ENCODE peak calls at places on chromosomes 6 and 20, in six cellular contexts. I is GM12878, H is thyroid gland, R is transverse colon, B is tibial nerve, P is heart left ventricle. Y is an unnamed sample. For H3K4me1, the result is how much of the 10 kb centered on the place peaks cover.

GRCh38 chr20:8756410-8756809 is 312.5 kb upstream of the PLCB4 start:
- DNase-seq in I (no peak), H (peak), R (no peak), B (no peak), P (no peak), Y (peak)

GRCh38 chr20:38725959-38726848 is 1.9 kb downstream of the SLC32A1 start:
- DNase-seq in I (no peak), H (no peak), R (peak), B (no peak), P (no peak), Y (no peak)

GRCh38 chr20:33687370-33687915 is 1.3 kb upstream of the E2F1 start:
- DNase-seq in I (no peak), H (no peak), R (no peak), B (no peak), P (no peak), Y (no peak)

GRCh38 chr6:6723316-6723715 is 134.8 kb downstream of the LY86 start:
- DNase-seq in I (no peak), H (no peak), R (no peak), B (no peak), P (no peak), Y (no peak)

GRCh38 chr20:63765082-63765873 is 25.7 kb downstream of the SLC2A4RG start:
- DNase-seq in I (no peak), H (no peak), R (no peak), B (no peak), P (peak), Y (no peak)

GRCh38 chr6:28002181-28002580 is 45.1 kb downstream of the OR2B6 start:
- DNase-seq in I (no peak), H (no peak), R (no peak), B (no peak), P (no peak), Y (no peak)

GRCh38 chr20:64102647-64103354 is 4.6 kb downstream of the NPBWR2 start:
- DNase-seq in I (no peak), H (peak), R (no peak), B (no peak), P (peak), Y (no peak)

GRCh38 chr20:40797425-40797824 is 108.4 kb upstream of the MAFB start:
- DNase-seq in I (no peak), H (no peak), R (no peak), B (peak), P (no peak), Y (peak)

GRCh38 chr6:81265106-81265505 is 487.4 kb downstream of the TENT5A start:
- DNase-seq in I (no peak), H (no peak), R (no peak), B (peak), P (no peak), Y (no peak)

GRCh38 chr20:57618766-57619052 is 1.5 kb downstream of the ZBP1 start:
- DNase-seq in I (no peak), H (no peak), R (no peak), B (no peak), P (no peak), Y (no peak)

GRCh38 chr20:45096781-45097180 is 4.1 kb downstream of the KCNS1 start:
- DNase-seq in I (no peak), H (no peak), R (no peak), B (no peak), P (no peak), Y (no peak)

GRCh38 chr6:50655848-50656453 is 57.4 kb upstream of the TFAP2D start:
- DNase-seq in I (no peak), H (no peak), R (no peak), B (no peak), P (no peak), Y (no peak)

GRCh38 chr20:36367907-36368306 is 61.8 kb downstream of the DLGAP4 start:
- DNase-seq in I (no peak), H (no peak), R (no peak), B (no peak), P (no peak), Y (no peak)

GRCh38 chr6:75412937-75413662 is 80.5 kb downstream of the FILIP1 start:
- DNase-seq in I (no peak), H (no peak), R (no peak), B (no peak), P (no peak), Y (no peak)

GRCh38 chr6:40163924-40164323 is 229.7 kb upstream of the MOCS1 start:
- DNase-seq in I (no peak), H (no peak), R (no peak), B (no peak), P (no peak), Y (no peak)

GRCh38 chr20:49287555-49288249 is 9.8 kb upstream of the ZNFX1 start:
- DNase-seq in I (no peak), H (no peak), R (no peak), B (no peak), P (no peak), Y (peak)

GRCh38 chr6:337782-338464 is 45.6 kb downstream of the DUSP22 start:
- DNase-seq in I (no peak), H (no peak), R (no peak), B (no peak), P (no peak), Y (no peak)

GRCh38 chr6:129507846-129508245 is 202.1 kb downstream of the ARHGAP18 start:
- DNase-seq in I (no peak), H (no peak), R (no peak), B (no peak), P (no peak), Y (no peak)

GRCh38 chr6:113050010-113050893 is 703.1 kb downstream of the RFPL4B start:
- DNase-seq in I (no peak), H (no peak), R (no peak), B (no peak), P (no peak), Y (no peak)

GRCh38 chr6:118535176-118535844 is 12.8 kb upstream of the PLN start:
- DNase-seq in I (no peak), H (no peak), R (no peak), B (no peak), P (no peak), Y (no peak)

GRCh38 chr6:168145747-168146596 is 67.0 kb upstream of the FRMD1 start:
- DNase-seq in I (no peak), H (no peak), R (no peak), B (no peak), P (no peak), Y (no peak)

GRCh38 chr6:132907915-132908314 is 93.5 kb downstream of the RPS12 start:
- DNase-seq in I (no peak), H (no peak), R (no peak), B (no peak), P (no peak), Y (no peak)

GRCh38 chr6:163405412-163406309 is 8.9 kb upstream of the QKI start:
- DNase-seq in I (no peak), H (peak), R (peak), B (peak), P (peak), Y (peak)

GRCh38 chr6:158154816-158155215 is 13.2 kb downstream of the SERAC1 start:
- DNase-seq in I (no peak), H (no peak), R (no peak), B (no peak), P (no peak), Y (no peak)

GRCh38 chr20:19935842-19936241 is 81.3 kb upstream of the NAA20 start:
- DNase-seq in I (no peak), H (peak), R (peak), B (no peak), P (no peak), Y (no peak)

GRCh38 chr6:15504581-15505350 is 158.1 kb downstream of the DTNBP1 start:
- DNase-seq in I (no peak), H (peak), R (peak), B (peak), P (peak), Y (peak)

GRCh38 chr6:85015396-85015990 is 251.1 kb upstream of the TBX18 start:
- DNase-seq in I (no peak), H (peak), R (peak), B (peak), P (no peak), Y (peak)

GRCh38 chr20:23362392-23363256 is 642 bp downstream of the GZF1 start:
- DNase-seq in I (no peak), H (peak), R (peak), B (peak), P (no peak), Y (peak)
- TF ChIP-seq POLR2A in I (peak), H (no peak), R (peak), B (no peak), P (no peak), Y (no peak)

GRCh38 chr6:33631971-33632585 is 11.0 kb downstream of the ITPR3 start:
- DNase-seq in I (no peak), H (peak), R (peak), B (no peak), P (no peak), Y (no peak)

GRCh38 chr6:33634203-33634727 is 13.1 kb downstream of the ITPR3 start:
- DNase-seq in I (no peak), H (peak), R (no peak), B (no peak), P (no peak), Y (peak)

GRCh38 chr6:33633462-33634158 is 12.5 kb downstream of the ITPR3 start:
- DNase-seq in I (no peak), H (peak), R (peak), B (no peak), P (peak), Y (peak)

GRCh38 chr6:33632603-33633039 is 11.5 kb downstream of the ITPR3 start:
- DNase-seq in I (no peak), H (peak), R (peak), B (peak), P (peak), Y (no peak)

DNA sequence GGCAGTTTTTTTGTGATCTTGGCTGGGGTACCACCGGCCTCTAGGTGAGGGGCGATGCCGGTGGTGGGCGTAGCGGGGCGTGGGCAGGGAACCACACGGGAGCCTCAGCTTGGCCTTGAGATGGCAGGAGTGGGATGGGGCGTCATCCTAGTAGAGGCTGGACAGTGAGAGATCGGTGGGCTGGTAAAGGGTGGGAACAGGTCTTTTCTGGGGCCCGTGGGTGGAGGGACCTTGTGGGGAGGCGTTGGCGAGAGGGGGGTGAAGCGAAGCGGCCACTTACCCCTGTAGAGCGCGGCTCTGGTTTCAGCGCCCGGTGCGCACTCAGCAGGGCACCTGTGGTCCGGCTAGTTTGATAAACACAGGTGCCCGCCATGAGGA is 12.0 kb downstream of the ITPR3 start:
- DNase-seq in I (no peak), H (no peak), R (no peak), B (no peak), P (no peak), Y (no peak)
- H3K4me1 ChIP-seq in I (under half), H (half or more), R (under half), B (half or more), P (under half), Y (under half)

GRCh38 chr20:43514062-43514971 is 6.8 kb downstream of the L3MBTL1 start:
- DNase-seq in I (peak), H (peak), R (peak), B (peak), P (peak), Y (peak)
- TF ChIP-seq POLR2A in I (peak), H (peak), R (peak), B (peak), P (peak), Y (peak)

DNA sequence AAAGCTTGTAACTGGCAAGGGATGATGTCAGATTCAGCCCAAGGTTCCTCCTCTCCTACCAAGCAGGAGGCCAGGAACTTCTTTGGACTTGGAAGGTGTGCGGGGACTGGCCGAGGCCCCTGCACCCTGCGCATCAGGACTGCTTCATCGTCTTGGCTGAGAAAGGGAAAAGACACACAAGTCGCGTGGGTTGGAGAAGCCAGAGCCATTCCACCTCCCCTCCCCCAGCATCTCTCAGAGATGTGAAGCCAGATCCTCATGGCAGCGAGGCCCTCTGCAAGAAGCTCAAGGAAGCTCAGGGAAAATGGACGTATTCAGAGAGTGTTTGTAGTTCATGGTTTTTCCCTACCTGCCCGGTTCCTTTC is 14.4 kb downstream of the TNFAIP3 start:
- DNase-seq in I (no peak), H (no peak), R (no peak), B (no peak), P (no peak), Y (no peak)
- H3K4me1 ChIP-seq in I (under half), H (under half), R (under half), B (under half), P (under half), Y (under half)

GRCh38 chr6:42781811-42782688 is at the start of gene BICRAL:
- DNase-seq in I (no peak), H (peak), R (peak), B (peak), P (peak), Y (peak)
- TF ChIP-seq POLR2A in I (peak), H (peak), R (no peak), B (peak), P (no peak), Y (no peak)

Y was measured in adrenal gland.